ENCODE peak calls at places on chromosome 5, in eight cellular contexts. One of them, this sample, is unnamed.
A peak's percentile ranks its signal among the peaks of the same experiment; 100 is the strongest.

GRCh38 chr5:164959761-164960160 is 1454.3 kb downstream of the MAT2B start:
- DNase-seq in IMR-90: no peak
- DNase-seq in choroid plexus epithelial cell: no peak
- DNase-seq in MM.1S: no peak
- DNase-seq in kidney epithelial cell: no peak
- DNase-seq in fibroblast of lung: no peak
- DNase-seq in AG04450: no peak
- DNase-seq in left ventricle myocardium inferior: no peak
- DNase-seq in this sample: no peak

GRCh38 chr5:133888625-133888991 is 79.8 kb downstream of the C5orf15 start:
- DNase-seq in left ventricle myocardium inferior: no peak
- DNase-seq in kidney epithelial cell: no peak
- DNase-seq in choroid plexus epithelial cell: no peak
- DNase-seq in MM.1S: no peak
- DNase-seq in AG04450: no peak
- DNase-seq in fibroblast of lung: no peak
- DNase-seq in IMR-90: no peak
- DNase-seq in this sample: no peak

GRCh38 chr5:155275214-155275613 is 261.7 kb downstream of the KIF4B start:
- DNase-seq in choroid plexus epithelial cell: no peak
- DNase-seq in AG04450: no peak
- DNase-seq in kidney epithelial cell: no peak
- DNase-seq in fibroblast of lung: no peak
- DNase-seq in IMR-90: no peak
- DNase-seq in left ventricle myocardium inferior: no peak
- DNase-seq in MM.1S: no peak
- DNase-seq in this sample: no peak

GRCh38 chr5:129766798-129767197 is 18.9 kb downstream of the MINAR2 start:
- DNase-seq in MM.1S: no peak
- DNase-seq in AG04450: no peak
- DNase-seq in left ventricle myocardium inferior: no peak
- DNase-seq in kidney epithelial cell: no peak
- DNase-seq in IMR-90: no peak
- DNase-seq in fibroblast of lung: no peak
- DNase-seq in choroid plexus epithelial cell: no peak
- DNase-seq in this sample: no peak

GRCh38 chr5:171633776-171634470 is 151.7 kb upstream of the SMIM23 start:
- DNase-seq in MM.1S: peak; percentile 71
- DNase-seq in left ventricle myocardium inferior: no peak
- DNase-seq in choroid plexus epithelial cell: no peak
- DNase-seq in fibroblast of lung: no peak
- DNase-seq in IMR-90: no peak
- DNase-seq in kidney epithelial cell: no peak
- DNase-seq in AG04450: no peak
- DNase-seq in this sample: no peak

GRCh38 chr5:530001-530400 is 5.8 kb upstream of the SLC9A3 start:
- DNase-seq in MM.1S: peak; percentile 5
- DNase-seq in IMR-90: no peak
- DNase-seq in AG04450: no peak
- DNase-seq in kidney epithelial cell: no peak
- DNase-seq in fibroblast of lung: peak; percentile 4
- DNase-seq in choroid plexus epithelial cell: no peak
- DNase-seq in left ventricle myocardium inferior: no peak
- DNase-seq in this sample: no peak

GRCh38 chr5:73825219-73825618 is 199.2 kb downstream of the ARHGEF28 start:
- DNase-seq in MM.1S: no peak
- DNase-seq in fibroblast of lung: no peak
- DNase-seq in choroid plexus epithelial cell: no peak
- DNase-seq in left ventricle myocardium inferior: no peak
- DNase-seq in AG04450: no peak
- DNase-seq in IMR-90: no peak
- DNase-seq in kidney epithelial cell: no peak
- DNase-seq in this sample: no peak

GRCh38 chr5:39164016-39164415 is 55.3 kb downstream of the FYB1 start:
- DNase-seq in choroid plexus epithelial cell: no peak
- DNase-seq in AG04450: no peak
- DNase-seq in MM.1S: no peak
- DNase-seq in fibroblast of lung: no peak
- DNase-seq in kidney epithelial cell: no peak
- DNase-seq in IMR-90: no peak
- DNase-seq in left ventricle myocardium inferior: no peak
- DNase-seq in this sample: no peak

GRCh38 chr5:111367081-111367480 is 142.9 kb downstream of the CAMK4 start:
- DNase-seq in MM.1S: no peak
- DNase-seq in choroid plexus epithelial cell: no peak
- DNase-seq in AG04450: no peak
- DNase-seq in kidney epithelial cell: no peak
- DNase-seq in left ventricle myocardium inferior: no peak
- DNase-seq in fibroblast of lung: no peak
- DNase-seq in IMR-90: no peak
- DNase-seq in this sample: no peak

GRCh38 chr5:174529925-174530681 is 194.3 kb upstream of the MSX2 start:
- DNase-seq in IMR-90: no peak
- DNase-seq in kidney epithelial cell: no peak
- DNase-seq in AG04450: no peak
- DNase-seq in fibroblast of lung: no peak
- DNase-seq in left ventricle myocardium inferior: no peak
- DNase-seq in MM.1S: no peak
- DNase-seq in choroid plexus epithelial cell: no peak
- DNase-seq in this sample: no peak

GRCh38 chr5:6328173-6328572 is 50.2 kb downstream of the MED10 start:
- DNase-seq in choroid plexus epithelial cell: peak; percentile 46
- DNase-seq in IMR-90: peak; percentile 1
- DNase-seq in AG04450: no peak
- DNase-seq in fibroblast of lung: no peak
- DNase-seq in left ventricle myocardium inferior: no peak
- DNase-seq in kidney epithelial cell: no peak
- DNase-seq in MM.1S: peak; percentile 44
- DNase-seq in this sample: no peak

GRCh38 chr5:87210743-87211142 is 56.9 kb upstream of the RASA1 start:
- DNase-seq in AG04450: no peak
- DNase-seq in MM.1S: no peak
- DNase-seq in fibroblast of lung: no peak
- DNase-seq in kidney epithelial cell: no peak
- DNase-seq in choroid plexus epithelial cell: no peak
- DNase-seq in IMR-90: no peak
- DNase-seq in left ventricle myocardium inferior: no peak
- DNase-seq in this sample: no peak

GRCh38 chr5:174727794-174728662 is 3.6 kb downstream of the MSX2 start:
- DNase-seq in AG04450: no peak
- DNase-seq in choroid plexus epithelial cell: no peak
- DNase-seq in IMR-90: no peak
- DNase-seq in left ventricle myocardium inferior: no peak
- DNase-seq in kidney epithelial cell: no peak
- DNase-seq in MM.1S: no peak
- DNase-seq in fibroblast of lung: no peak
- DNase-seq in this sample: no peak

GRCh38 chr5:73157399-73158303 is 15.3 kb upstream of the TMEM174 start:
- DNase-seq in AG04450: no peak
- DNase-seq in left ventricle myocardium inferior: no peak
- DNase-seq in fibroblast of lung: no peak
- DNase-seq in IMR-90: no peak
- DNase-seq in choroid plexus epithelial cell: no peak
- DNase-seq in kidney epithelial cell: no peak
- DNase-seq in MM.1S: no peak
- DNase-seq in this sample: no peak

GRCh38 chr5:50420343-50420935 is 20.6 kb downstream of the EMB start:
- DNase-seq in left ventricle myocardium inferior: no peak
- DNase-seq in kidney epithelial cell: no peak
- DNase-seq in fibroblast of lung: no peak
- DNase-seq in choroid plexus epithelial cell: no peak
- DNase-seq in MM.1S: no peak
- DNase-seq in IMR-90: no peak
- DNase-seq in AG04450: no peak
- DNase-seq in this sample: no peak

GRCh38 chr5:162068412-162068811 is 839 bp downstream of the GABRG2 start:
- DNase-seq in MM.1S: peak; percentile 80
- DNase-seq in IMR-90: no peak
- DNase-seq in kidney epithelial cell: peak; percentile 12
- DNase-seq in choroid plexus epithelial cell: peak; percentile 0
- DNase-seq in left ventricle myocardium inferior: no peak
- DNase-seq in fibroblast of lung: no peak
- DNase-seq in AG04450: no peak
- DNase-seq in this sample: no peak

GRCh38 chr5:67038817-67039603 is 157.6 kb downstream of the CD180 start:
- DNase-seq in choroid plexus epithelial cell: peak; percentile 72
- DNase-seq in MM.1S: no peak
- DNase-seq in AG04450: peak; percentile 53
- DNase-seq in IMR-90: peak; percentile 88
- DNase-seq in kidney epithelial cell: peak; percentile 54
- DNase-seq in left ventricle myocardium inferior: no peak
- DNase-seq in fibroblast of lung: peak; percentile 71
- DNase-seq in this sample: peak; percentile 43

DNA sequence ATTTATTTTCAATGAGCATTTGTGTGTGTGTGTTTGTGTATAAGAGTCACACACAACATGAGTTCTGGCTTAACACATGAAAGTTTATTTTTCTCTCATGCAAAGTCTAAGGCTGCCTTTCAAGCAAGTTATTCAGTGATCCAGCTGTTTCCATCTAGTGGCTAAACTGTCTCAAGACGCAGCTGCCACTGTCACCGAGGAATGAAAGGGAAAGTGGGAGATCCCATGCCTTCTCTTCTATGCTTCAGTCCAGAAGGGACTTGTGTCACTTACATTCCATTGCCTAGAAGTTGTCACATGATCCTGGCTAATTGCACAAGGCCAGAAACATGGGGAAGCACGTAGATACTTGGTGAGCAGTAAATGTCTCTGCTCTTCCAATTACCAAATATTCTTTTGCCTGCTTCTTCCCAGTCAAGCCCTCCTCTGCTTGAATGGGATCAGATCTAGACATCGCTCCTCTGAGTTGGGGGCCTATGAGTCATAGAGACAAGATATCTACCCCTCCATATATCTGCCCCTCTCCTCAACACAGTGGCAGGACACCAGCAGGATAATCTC is 30.4 kb upstream of the SLIT3 start:
- DNase-seq in choroid plexus epithelial cell: no peak
- DNase-seq in fibroblast of lung: no peak
- DNase-seq in left ventricle myocardium inferior: no peak
- DNase-seq in AG04450: no peak
- DNase-seq in kidney epithelial cell: no peak
- DNase-seq in IMR-90: no peak
- DNase-seq in MM.1S: no peak
- DNase-seq in this sample: no peak
- TF ChIP-seq CTCF in choroid plexus epithelial cell: no peak
- TF ChIP-seq CTCF in fibroblast of lung: no peak
- TF ChIP-seq CTCF in left ventricle myocardium inferior: no peak
- TF ChIP-seq CTCF in AG04450: no peak
- TF ChIP-seq CTCF in kidney epithelial cell: no peak
- TF ChIP-seq CTCF in IMR-90: no peak
- TF ChIP-seq CTCF in MM.1S: no peak
- TF ChIP-seq CTCF in this sample: peak; percentile 22

DNA sequence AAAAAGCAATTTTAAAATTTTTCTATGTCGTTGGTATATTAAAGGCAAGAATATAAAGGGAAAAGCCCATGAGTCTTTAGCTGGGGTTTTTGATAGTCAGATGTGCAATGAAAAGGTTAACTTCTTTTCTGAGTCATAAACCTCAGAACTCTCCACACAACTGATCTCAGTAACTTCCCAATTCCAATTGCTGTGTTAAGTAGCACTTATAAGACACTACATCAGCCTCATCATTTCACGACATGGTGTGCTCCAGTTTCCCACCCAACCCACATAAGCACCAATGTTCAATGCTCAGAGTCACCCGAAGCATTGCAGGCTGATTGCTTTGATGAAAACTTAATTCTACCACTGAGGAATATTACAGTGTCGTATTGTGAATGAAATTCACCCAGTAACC is 155.8 kb downstream of the TSSK1B start:
- DNase-seq in MM.1S: no peak
- DNase-seq in IMR-90: peak; percentile 71
- DNase-seq in left ventricle myocardium inferior: no peak
- DNase-seq in fibroblast of lung: peak; percentile 14
- DNase-seq in choroid plexus epithelial cell: peak; percentile 67
- DNase-seq in AG04450: no peak
- DNase-seq in kidney epithelial cell: no peak
- DNase-seq in this sample: no peak
- H3K4me3 ChIP-seq in MM.1S: no peak overlapping the region
- H3K4me3 ChIP-seq in IMR-90: no peak overlapping the region
- H3K4me3 ChIP-seq in left ventricle myocardium inferior: no peak overlapping the region
- H3K4me3 ChIP-seq in fibroblast of lung: no peak overlapping the region
- H3K4me3 ChIP-seq in choroid plexus epithelial cell: no peak overlapping the region
- H3K4me3 ChIP-seq in AG04450: no peak overlapping the region
- H3K4me3 ChIP-seq in kidney epithelial cell: no peak overlapping the region
- H3K4me3 ChIP-seq in this sample: no peak overlapping the region

GRCh38 chr5:61327761-61328753 is 4.0 kb upstream of the ZSWIM6 start:
- DNase-seq in kidney epithelial cell: no peak
- DNase-seq in left ventricle myocardium inferior: no peak
- DNase-seq in MM.1S: no peak
- DNase-seq in AG04450: peak; percentile 61
- DNase-seq in IMR-90: peak; percentile 95
- DNase-seq in choroid plexus epithelial cell: peak; percentile 92
- DNase-seq in fibroblast of lung: peak; percentile 96
- DNase-seq in this sample: no peak
- TF ChIP-seq CTCF in kidney epithelial cell: no peak
- TF ChIP-seq CTCF in left ventricle myocardium inferior: no peak
- TF ChIP-seq CTCF in MM.1S: no peak
- TF ChIP-seq CTCF in AG04450: peak; percentile 16
- TF ChIP-seq CTCF in IMR-90: no peak
- TF ChIP-seq CTCF in choroid plexus epithelial cell: peak; percentile 36
- TF ChIP-seq CTCF in fibroblast of lung: no peak
- TF ChIP-seq CTCF in this sample: no peak

GRCh38 chr5:181053760-181054122 is 13.7 kb downstream of the BTNL9 start:
- DNase-seq in AG04450: no peak
- DNase-seq in MM.1S: no peak
- DNase-seq in left ventricle myocardium inferior: no peak
- DNase-seq in kidney epithelial cell: no peak
- DNase-seq in fibroblast of lung: no peak
- DNase-seq in IMR-90: no peak
- DNase-seq in choroid plexus epithelial cell: no peak
- DNase-seq in this sample: no peak

GRCh38 chr5:181054138-181054537 is 14.1 kb downstream of the BTNL9 start:
- DNase-seq in fibroblast of lung: no peak
- DNase-seq in choroid plexus epithelial cell: no peak
- DNase-seq in kidney epithelial cell: no peak
- DNase-seq in left ventricle myocardium inferior: no peak
- DNase-seq in MM.1S: no peak
- DNase-seq in AG04450: no peak
- DNase-seq in IMR-90: no peak
- DNase-seq in this sample: no peak

GRCh38 chr5:181051841-181052525 is 11.9 kb downstream of the BTNL9 start:
- DNase-seq in fibroblast of lung: no peak
- DNase-seq in AG04450: no peak
- DNase-seq in IMR-90: no peak
- DNase-seq in choroid plexus epithelial cell: no peak
- DNase-seq in left ventricle myocardium inferior: no peak
- DNase-seq in kidney epithelial cell: no peak
- DNase-seq in MM.1S: no peak
- DNase-seq in this sample: no peak

GRCh38 chr5:181052928-181053759 is 13.1 kb downstream of the BTNL9 start:
- DNase-seq in MM.1S: no peak
- DNase-seq in choroid plexus epithelial cell: no peak
- DNase-seq in left ventricle myocardium inferior: no peak
- DNase-seq in kidney epithelial cell: no peak
- DNase-seq in IMR-90: no peak
- DNase-seq in AG04450: no peak
- DNase-seq in fibroblast of lung: no peak
- DNase-seq in this sample: no peak

DNA sequence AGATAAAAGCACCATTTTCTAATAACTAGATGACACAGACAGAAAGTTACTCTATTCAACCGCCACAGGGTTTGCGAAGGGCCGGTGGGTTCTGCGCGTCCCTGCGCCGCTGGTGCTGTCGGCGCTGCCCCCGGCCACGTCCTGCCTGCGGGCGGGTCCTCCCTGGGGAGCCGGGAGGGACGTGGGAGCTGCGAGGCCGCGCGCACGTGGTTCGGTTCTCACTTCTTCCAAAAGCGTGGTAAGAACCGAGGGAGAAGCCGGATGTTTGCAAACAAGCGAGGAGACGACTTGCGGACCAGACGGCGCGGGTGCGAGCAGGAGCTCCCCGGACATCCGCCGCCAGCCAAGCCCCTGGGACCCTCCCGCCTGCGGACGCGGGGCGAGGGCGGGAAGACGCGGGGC is 12.5 kb downstream of the BTNL9 start:
- DNase-seq in left ventricle myocardium inferior: peak; percentile 26
- DNase-seq in IMR-90: no peak
- DNase-seq in MM.1S: no peak
- DNase-seq in kidney epithelial cell: no peak
- DNase-seq in fibroblast of lung: peak; percentile 8
- DNase-seq in choroid plexus epithelial cell: peak; percentile 10
- DNase-seq in AG04450: no peak
- DNase-seq in this sample: no peak
- H3K4me3 ChIP-seq in left ventricle myocardium inferior: peak overlapping the region; percentile 70
- H3K4me3 ChIP-seq in IMR-90: no peak overlapping the region
- H3K4me3 ChIP-seq in MM.1S: no peak overlapping the region
- H3K4me3 ChIP-seq in kidney epithelial cell: peak overlapping the region; percentile 2
- H3K4me3 ChIP-seq in fibroblast of lung: no peak overlapping the region
- H3K4me3 ChIP-seq in choroid plexus epithelial cell: peak overlapping the region; percentile 17
- H3K4me3 ChIP-seq in AG04450: peak overlapping the region; percentile 31
- H3K4me3 ChIP-seq in this sample: peak overlapping the region; percentile 33

This sample was measured in epithelial cell of proximal tubule.